ENCODE peak calls at places on chromosome 14, in ten cellular contexts. I is fibroblast of lung; Q is endodermal cell; W is GM13977; P is transverse colon; R is GM12865; Z is HFF-Myc; M is ascending aorta; B is CD4-positive, alpha-beta T cell; E is endothelial cell. U is an unnamed sample.

GRCh38 chr14:61536661-61537566 is 158.4 kb upstream of the HIF1A start:
- DNase-seq in I (no peak), Q (no peak), W (no peak), P (no peak), R (no peak), Z (no peak), M (no peak), B (no peak), E (no peak), U (no peak)

GRCh38 chr14:92456215-92457017 is 57.2 kb upstream of the RIN3 start:
- DNase-seq in I (peak), Q (peak), W (peak), P (peak), R (peak), Z (no peak), M (no peak), B (no peak), E (peak), U (peak)

GRCh38 chr14:106318700-106319099 is 792.3 kb downstream of the TMEM121 start:
- DNase-seq in I (no peak), Q (no peak), W (peak), P (no peak), R (peak), Z (no peak), M (no peak), B (peak), E (no peak), U (peak)

GRCh38 chr14:52473557-52473956 is 78.7 kb downstream of the TXNDC16 start:
- DNase-seq in I (peak), Q (no peak), W (peak), P (no peak), R (peak), Z (no peak), M (no peak), B (no peak), E (no peak), U (peak)

GRCh38 chr14:53807580-53807979 is 149.0 kb downstream of the BMP4 start:
- DNase-seq in I (no peak), Q (no peak), W (no peak), P (no peak), R (no peak), Z (no peak), M (no peak), B (no peak), E (no peak), U (no peak)

GRCh38 chr14:76968621-76969063 is 59.9 kb downstream of the IRF2BPL start:
- DNase-seq in I (no peak), Q (peak), W (no peak), P (no peak), R (no peak), Z (no peak), M (no peak), B (no peak), E (no peak), U (no peak)

GRCh38 chr14:92489394-92490238 is 24.0 kb upstream of the RIN3 start:
- DNase-seq in I (no peak), Q (no peak), W (no peak), P (no peak), R (no peak), Z (no peak), M (no peak), B (no peak), E (no peak), U (no peak)

GRCh38 chr14:78455896-78456435 is 285.8 kb downstream of the NRXN3 start:
- DNase-seq in I (no peak), Q (no peak), W (peak), P (no peak), R (peak), Z (no peak), M (no peak), B (no peak), E (no peak), U (peak)

GRCh38 chr14:75334191-75335051 is 55.8 kb downstream of the FOS start:
- DNase-seq in I (no peak), Q (no peak), W (no peak), P (peak), R (peak), Z (no peak), M (peak), B (peak), E (no peak), U (peak)

GRCh38 chr14:89617471-89618291 is 200.6 kb upstream of the FOXN3 start:
- DNase-seq in I (peak), Q (peak), W (peak), P (peak), R (peak), Z (no peak), M (no peak), B (peak), E (peak), U (peak)

GRCh38 chr14:74886001-74886400 is 4.3 kb downstream of the DLST start:
- DNase-seq in I (peak), Q (peak), W (no peak), P (no peak), R (no peak), Z (peak), M (no peak), B (no peak), E (no peak), U (no peak)

GRCh38 chr14:101861464-101861863 is 100.0 kb downstream of the PPP2R5C start:
- DNase-seq in I (no peak), Q (no peak), W (no peak), P (no peak), R (no peak), Z (no peak), M (no peak), B (no peak), E (no peak), U (no peak)

GRCh38 chr14:52059614-52060013 is 9.2 kb downstream of the NID2 start:
- DNase-seq in I (peak), Q (no peak), W (no peak), P (no peak), R (no peak), Z (no peak), M (no peak), B (no peak), E (no peak), U (no peak)

GRCh38 chr14:100537701-100538565 is 49.3 kb downstream of the BEGAIN start:
- DNase-seq in I (no peak), Q (peak), W (no peak), P (peak), R (no peak), Z (no peak), M (no peak), B (no peak), E (no peak), U (no peak)

GRCh38 chr14:58587271-58587670 is 50.5 kb upstream of the DACT1 start:
- DNase-seq in I (peak), Q (no peak), W (no peak), P (no peak), R (no peak), Z (no peak), M (no peak), B (no peak), E (no peak), U (no peak)

GRCh38 chr14:94640721-94641631 is 28.8 kb downstream of the SERPINA3 start:
- DNase-seq in I (no peak), Q (no peak), W (no peak), P (no peak), R (no peak), Z (no peak), M (no peak), B (no peak), E (no peak), U (no peak)

GRCh38 chr14:61472025-61472672 is 150.8 kb downstream of the PRKCH start:
- DNase-seq in I (peak), Q (peak), W (no peak), P (no peak), R (peak), Z (peak), M (no peak), B (no peak), E (no peak), U (no peak)

GRCh38 chr14:81166126-81166525 is 54.6 kb downstream of the GTF2A1 start:
- DNase-seq in I (no peak), Q (no peak), W (no peak), P (no peak), R (no peak), Z (no peak), M (no peak), B (no peak), E (no peak), U (no peak)

GRCh38 chr14:34804933-34805332 is 70.2 kb downstream of the BAZ1A start:
- DNase-seq in I (no peak), Q (no peak), W (no peak), P (no peak), R (no peak), Z (no peak), M (no peak), B (no peak), E (no peak), U (no peak)

GRCh38 chr14:68951051-68951797 is 27.9 kb downstream of the ACTN1 start:
- DNase-seq in I (peak), Q (no peak), W (no peak), P (peak), R (no peak), Z (peak), M (peak), B (no peak), E (no peak), U (no peak)

GRCh38 chr14:92625213-92625612 is 111.6 kb downstream of the RIN3 start:
- DNase-seq in I (peak), Q (no peak), W (no peak), P (no peak), R (no peak), Z (peak), M (no peak), B (no peak), E (no peak), U (no peak)

GRCh38 chr14:69044965-69045555 is 66.0 kb upstream of the ACTN1 start:
- DNase-seq in I (peak), Q (no peak), W (no peak), P (no peak), R (no peak), Z (no peak), M (no peak), B (no peak), E (no peak), U (no peak)

GRCh38 chr14:64444984-64445845 is 20.1 kb upstream of the AKAP5 start:
- DNase-seq in I (peak), Q (no peak), W (peak), P (peak), R (peak), Z (no peak), M (no peak), B (no peak), E (no peak), U (peak)

GRCh38 chr14:72573725-72574426 is 320.0 kb downstream of the DPF3 start:
- DNase-seq in I (no peak), Q (no peak), W (no peak), P (no peak), R (no peak), Z (no peak), M (no peak), B (no peak), E (no peak), U (no peak)

GRCh38 chr14:23182372-23183014 is 967 bp downstream of the SLC7A8 start:
- DNase-seq in I (no peak), Q (peak), W (no peak), P (peak), R (no peak), Z (no peak), M (no peak), B (no peak), E (peak), U (no peak)

GRCh38 chr14:58815781-58816297 is 178.1 kb downstream of the DACT1 start:
- DNase-seq in I (no peak), Q (no peak), W (no peak), P (no peak), R (no peak), Z (no peak), M (no peak), B (no peak), E (no peak), U (no peak)

GRCh38 chr14:99393059-99393655 is 87.5 kb downstream of the SETD3 start:
- DNase-seq in I (peak), Q (peak), W (peak), P (peak), R (peak), Z (no peak), M (no peak), B (no peak), E (peak), U (peak)

GRCh38 chr14:64089920-64090319 is 204.3 kb downstream of the ESR2 start:
- DNase-seq in I (peak), Q (peak), W (no peak), P (no peak), R (no peak), Z (no peak), M (no peak), B (no peak), E (no peak), U (no peak)

GRCh38 chr14:68541128-68541896 is 251.6 kb downstream of the ZFP36L1 start:
- DNase-seq in I (no peak), Q (no peak), W (no peak), P (no peak), R (no peak), Z (no peak), M (no peak), B (no peak), E (no peak), U (no peak)

GRCh38 chr14:22640192-22640591 is 4.0 kb downstream of the OR6J1 start:
- DNase-seq in I (no peak), Q (no peak), W (no peak), P (no peak), R (no peak), Z (no peak), M (no peak), B (no peak), E (no peak), U (no peak)

DNA sequence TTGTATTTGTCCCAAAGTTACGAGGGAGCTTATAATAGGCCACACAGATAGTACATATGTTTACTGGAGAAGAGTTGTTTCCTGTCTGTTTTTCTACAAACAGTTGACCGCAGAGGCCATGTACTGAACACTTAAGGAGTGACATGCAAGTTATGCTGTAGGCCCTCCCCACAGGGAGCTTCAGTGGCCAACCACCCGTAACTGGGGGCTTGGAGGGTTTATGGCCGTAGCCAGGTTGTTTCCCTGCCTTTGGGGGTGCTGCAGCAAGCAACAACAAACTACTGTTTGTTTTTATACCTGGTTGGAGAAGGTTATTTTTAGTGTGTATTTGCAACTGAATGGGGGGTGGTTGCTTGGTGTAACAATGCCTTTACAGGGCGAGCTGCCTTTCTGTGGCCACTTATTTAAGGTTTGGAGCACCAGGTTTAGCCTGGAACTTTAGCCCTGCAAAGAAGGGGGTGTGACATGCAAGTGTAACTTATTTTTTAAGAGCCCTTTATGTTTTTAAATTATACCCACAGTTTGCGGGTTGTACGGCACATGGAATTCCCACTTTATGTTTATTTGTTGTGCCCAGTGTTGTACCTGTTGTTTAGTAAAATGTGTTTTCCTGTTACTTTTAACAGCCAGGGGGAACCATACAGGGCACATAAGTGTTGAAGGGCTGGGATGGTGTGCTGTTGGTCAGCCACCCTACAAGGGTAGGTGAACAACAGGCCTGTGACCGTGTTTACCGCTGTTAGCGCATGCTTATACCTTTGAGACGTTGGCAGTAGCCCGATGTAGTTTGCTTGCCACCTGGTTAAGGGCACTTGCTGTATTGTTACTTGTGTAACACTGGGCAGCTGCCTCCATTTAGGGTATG is 29.9 kb upstream of the G2E3 start:
- DNase-seq in I (no peak), Q (no peak), W (no peak), P (no peak), R (no peak), Z (no peak), M (no peak), B (no peak), E (no peak), U (no peak)
- TF ChIP-seq CTCF in I (no peak), Q (no peak), W (no peak), P (no peak), R (no peak), Z (no peak), M (no peak), B (no peak), E (no peak), U (no peak)

DNA sequence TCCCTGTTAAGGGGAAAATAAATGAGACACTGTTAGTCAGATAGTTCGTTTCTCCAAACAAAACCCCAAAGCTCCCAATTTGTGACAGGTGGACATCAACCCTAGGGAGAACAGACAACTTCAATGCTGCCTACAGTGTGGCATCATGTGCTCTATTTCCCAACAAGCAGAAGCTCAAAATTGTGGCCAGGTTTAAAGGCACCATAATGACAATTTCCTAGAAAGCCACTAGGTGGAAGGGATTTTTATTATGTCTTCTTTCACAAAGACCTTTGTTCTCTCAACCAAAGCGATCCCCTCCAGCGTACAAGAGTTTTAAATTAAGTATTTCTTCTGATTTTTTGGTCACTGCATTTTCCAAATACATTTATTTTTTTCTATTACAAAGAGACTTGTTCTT is 88.0 kb upstream of the MBIP start:
- DNase-seq in I (no peak), Q (no peak), W (no peak), P (no peak), R (no peak), Z (no peak), M (no peak), B (no peak), E (no peak), U (no peak)
- TF ChIP-seq CTCF in I (no peak), Q (peak), W (no peak), P (no peak), R (no peak), Z (no peak), M (no peak), B (no peak), E (no peak), U (no peak)

DNA sequence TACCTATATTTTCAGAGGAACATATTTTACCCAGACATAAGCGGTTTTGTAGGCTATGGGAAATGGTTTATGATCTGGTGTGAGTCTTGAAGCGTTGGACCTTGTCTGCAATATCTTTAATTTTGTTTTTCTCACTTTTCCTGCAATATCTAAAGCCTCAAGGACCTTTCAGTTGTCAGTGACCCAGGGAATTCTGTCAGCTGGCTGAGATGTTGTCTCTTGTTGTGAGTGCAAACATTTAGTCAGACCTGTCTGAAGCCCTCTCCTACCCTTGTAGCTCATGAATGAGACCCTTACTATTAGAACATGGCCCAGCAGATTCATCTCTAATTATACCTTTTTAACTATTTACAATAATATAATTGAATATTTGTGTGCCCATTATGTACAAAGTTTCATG is 53.6 kb downstream of the SPATA7 start:
- DNase-seq in I (no peak), Q (no peak), W (no peak), P (no peak), R (no peak), Z (no peak), M (no peak), B (no peak), E (no peak), U (no peak)
- TF ChIP-seq CTCF in I (no peak), Q (no peak), W (no peak), P (no peak), R (no peak), Z (no peak), M (no peak), B (no peak), E (no peak), U (no peak)

GRCh38 chr14:95677168-95677835 is 8.9 kb upstream of the TCL1B start:
- DNase-seq in I (no peak), Q (no peak), W (no peak), P (no peak), R (no peak), Z (no peak), M (no peak), B (no peak), E (no peak), U (no peak)

GRCh38 chr14:95679995-95680735 is 6.1 kb upstream of the TCL1B start:
- DNase-seq in I (no peak), Q (peak), W (peak), P (no peak), R (peak), Z (no peak), M (no peak), B (no peak), E (no peak), U (peak)

GRCh38 chr14:95674613-95675012 is 11.6 kb upstream of the TCL1B start:
- DNase-seq in I (no peak), Q (no peak), W (no peak), P (no peak), R (no peak), Z (no peak), M (no peak), B (no peak), E (no peak), U (no peak)

GRCh38 chr14:95679148-95679547 is 7.1 kb upstream of the TCL1B start:
- DNase-seq in I (no peak), Q (no peak), W (no peak), P (no peak), R (no peak), Z (no peak), M (no peak), B (no peak), E (no peak), U (no peak)

GRCh38 chr14:95675486-95675885 is 10.7 kb upstream of the TCL1B start:
- DNase-seq in I (no peak), Q (no peak), W (no peak), P (no peak), R (no peak), Z (no peak), M (no peak), B (no peak), E (no peak), U (no peak)
- TF ChIP-seq CTCF in I (no peak), Q (no peak), W (no peak), P (no peak), R (no peak), Z (no peak), M (no peak), B (no peak), E (no peak), U (no peak)

GRCh38 chr14:105283028-105283427 is 17.8 kb downstream of the BRF1 start:
- DNase-seq in I (no peak), Q (peak), W (no peak), P (no peak), R (no peak), Z (no peak), M (no peak), B (no peak), E (no peak), U (no peak)

GRCh38 chr14:105283899-105284298 is 16.9 kb downstream of the BRF1 start:
- DNase-seq in I (no peak), Q (no peak), W (no peak), P (no peak), R (no peak), Z (no peak), M (no peak), B (no peak), E (peak), U (no peak)

GRCh38 chr14:105280525-105280924 is 20.3 kb downstream of the BRF1 start:
- DNase-seq in I (no peak), Q (no peak), W (no peak), P (no peak), R (no peak), Z (no peak), M (no peak), B (no peak), E (no peak), U (no peak)

GRCh38 chr14:105281354-105282097 is 19.3 kb downstream of the BRF1 start:
- DNase-seq in I (peak), Q (peak), W (peak), P (no peak), R (peak), Z (peak), M (no peak), B (no peak), E (peak), U (peak)

DNA sequence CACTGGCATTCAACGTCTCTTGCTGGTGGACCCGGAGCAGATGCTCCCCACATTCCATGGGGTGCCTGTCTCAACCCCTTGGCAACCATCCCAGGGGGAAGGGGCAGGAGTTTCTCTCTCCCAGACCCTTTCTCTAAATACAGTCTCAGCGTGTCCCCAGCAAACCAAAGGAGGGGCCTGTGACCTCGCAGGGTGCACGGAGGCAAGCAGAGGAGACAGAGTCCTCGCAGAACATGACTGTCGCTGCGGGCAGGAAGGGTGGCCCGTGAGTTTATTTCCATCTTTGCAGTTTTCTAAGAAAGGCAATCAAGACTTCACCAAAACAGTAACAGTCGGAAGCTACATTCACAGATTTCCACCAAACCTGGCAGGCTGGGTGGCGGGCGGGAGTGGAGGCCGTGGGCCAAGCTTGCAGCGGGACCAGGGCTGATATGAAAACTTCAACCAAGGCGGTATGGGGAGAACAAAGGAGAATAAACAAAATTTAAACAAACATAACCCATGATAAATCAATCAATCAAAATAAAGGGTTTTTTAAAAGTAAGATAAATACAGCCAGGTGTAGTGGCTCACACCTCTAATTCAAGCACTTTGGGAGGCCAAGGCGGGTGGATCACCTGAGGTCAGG is 18.6 kb downstream of the BRF1 start:
- DNase-seq in I (no peak), Q (peak), W (no peak), P (no peak), R (no peak), Z (no peak), M (no peak), B (no peak), E (no peak), U (no peak)
- TF ChIP-seq CTCF in I (no peak), Q (peak), W (no peak), P (no peak), R (no peak), Z (no peak), M (no peak), B (no peak), E (no peak), U (no peak)

U was measured in GM10248.